ENCODE peak calls at places on chromosomes 4 and X, in four cellular contexts. R, E, O and A are unnamed samples.

GRCh38 chrX:9520211-9520590 is 55.3 kb downstream of the TBL1X start:
- DNase-seq in E (no peak), R (no peak), O (no peak), A (no peak)

GRCh38 chr4:47533689-47534347 is 48.7 kb downstream of the ATP10D start:
- DNase-seq in O (no peak), E (no peak), R (no peak), A (no peak)

GRCh38 chr4:47526281-47526680 is 41.2 kb downstream of the ATP10D start:
- DNase-seq in O (no peak), R (no peak), E (no peak), A (no peak)

GRCh38 chrX:132776486-132777210 is 181.8 kb downstream of the HS6ST2 start:
- DNase-seq in R (no peak), O (no peak), E (no peak), A (no peak)

GRCh38 chrX:103360092-103360491 is 3.8 kb downstream of the TCEAL9 start:
- DNase-seq in E (no peak), O (no peak), R (no peak), A (no peak)

GRCh38 chr4:160848901-160849735 is 1314.7 kb downstream of the FSTL5 start:
- DNase-seq in E (no peak), R (no peak), O (no peak), A (no peak)

GRCh38 chrX:96685205-96686099 is 810 bp downstream of the DIAPH2 start:
- DNase-seq in R (no peak), O (peak; percentile 63), E (no peak), A (peak; percentile 4)

GRCh38 chrX:40140706-40141499 is 43.1 kb upstream of the BCOR start:
- DNase-seq in O (peak; percentile 72), R (no peak), E (no peak), A (no peak)

GRCh38 chr4:159048166-159048886 is 54.6 kb upstream of the RAPGEF2 start:
- DNase-seq in E (peak; percentile 39), O (peak; percentile 67), R (no peak), A (no peak)

GRCh38 chrX:69556094-69557011 is 52.2 kb downstream of the NALF2 start:
- DNase-seq in O (no peak), R (no peak), E (peak; percentile 11), A (no peak)

GRCh38 chr4:169410839-169411770 is 140.3 kb upstream of the SH3RF1 start:
- DNase-seq in O (no peak), E (no peak), R (peak; percentile 93), A (peak; percentile 60)

GRCh38 chr4:20249333-20249732 is 2.4 kb upstream of the SLIT2 start:
- DNase-seq in E (no peak), R (no peak), O (no peak), A (no peak)

GRCh38 chr4:94419956-94420355 is 31.8 kb upstream of the PDLIM5 start:
- DNase-seq in E (no peak), R (no peak), O (no peak), A (no peak)

GRCh38 chr4:83917572-83917971 is 381.7 kb downstream of the GPAT3 start:
- DNase-seq in E (peak; percentile 8), R (no peak), O (no peak), A (no peak)

GRCh38 chrX:110146521-110146920 is 143.6 kb downstream of the TMEM164 start:
- DNase-seq in E (peak; percentile 63), O (no peak), R (no peak), A (peak; percentile 46)

GRCh38 chr4:137310593-137311490 is 221.5 kb downstream of the PCDH18 start:
- DNase-seq in O (no peak), E (no peak), R (no peak), A (no peak)

GRCh38 chr4:158821228-158822009 is 52.6 kb downstream of the FNIP2 start:
- DNase-seq in O (no peak), E (no peak), R (no peak), A (no peak)

GRCh38 chrX:129786210-129786651 is 6.5 kb downstream of the SASH3 start:
- DNase-seq in E (peak; percentile 50), R (peak; percentile 77), O (no peak), A (no peak)

GRCh38 chr4:6701371-6701770 is 7.7 kb downstream of the S100P start:
- DNase-seq in O (no peak), R (no peak), E (peak; percentile 51), A (no peak)

GRCh38 chr4:109547394-109547793 is 12.7 kb upstream of the MCUB start:
- DNase-seq in R (no peak), E (no peak), O (no peak), A (no peak)

GRCh38 chrX:78321809-78322208 is 5.6 kb downstream of the CYSLTR1 start:
- DNase-seq in O (no peak), E (no peak), R (no peak), A (peak; percentile 48)
- H3K27me3 ChIP-seq in O (no peaks in the 10 kb centered on the region), E (no peaks in the 10 kb centered on the region), R (no peaks in the 10 kb centered on the region), A (no peaks in the 10 kb centered on the region)

GRCh38 chrX:125193921-125194320 is 125.8 kb upstream of the TEX13C start:
- DNase-seq in R (no peak), E (no peak), O (no peak), A (no peak)

GRCh38 chrX:125203737-125204578 is 115.7 kb upstream of the TEX13C start:
- DNase-seq in O (peak; percentile 64), R (no peak), E (peak; percentile 5), A (no peak)

GRCh38 chrX:125203379-125203736 is 116.3 kb upstream of the TEX13C start:
- DNase-seq in R (no peak), E (no peak), O (peak; percentile 57), A (no peak)

GRCh38 chrX:125202486-125203378 is 116.9 kb upstream of the TEX13C start:
- DNase-seq in E (no peak), R (no peak), O (peak; percentile 51), A (no peak)

GRCh38 chrX:125198546-125198945 is 121.1 kb upstream of the TEX13C start:
- DNase-seq in R (no peak), O (no peak), E (no peak), A (no peak)
- H3K27me3 ChIP-seq in R (no peaks in the 10 kb centered on the region), O (no peaks in the 10 kb centered on the region), E (peaks cover 9% of the 10 kb centered on the region), A (peaks cover 8% of the 10 kb centered on the region)

GRCh38 chr4:4849524-4850193 is 9.8 kb upstream of the MSX1 start:
- DNase-seq in E (no peak), O (peak; percentile 31), R (no peak), A (no peak)

GRCh38 chr4:4852591-4853362 is 6.7 kb upstream of the MSX1 start:
- DNase-seq in R (no peak), O (no peak), E (peak; percentile 44), A (no peak)

GRCh38 chr4:4851906-4852305 is 7.6 kb upstream of the MSX1 start:
- DNase-seq in R (no peak), E (no peak), O (no peak), A (no peak)

GRCh38 chr4:4849106-4849505 is 10.4 kb upstream of the MSX1 start:
- DNase-seq in O (no peak), R (no peak), E (no peak), A (no peak)

GRCh38 chr4:4851081-4851480 is 8.4 kb upstream of the MSX1 start:
- DNase-seq in R (no peak), E (no peak), O (no peak), A (no peak)
- H3K27me3 ChIP-seq in R (peaks cover 4% of the 10 kb centered on the region), E (peaks cover 59% of the 10 kb centered on the region), O (peaks cover 84% of the 10 kb centered on the region), A (peaks cover 7% of the 10 kb centered on the region)

GRCh38 chr4:98516042-98516440 is 142.4 kb downstream of the TSPAN5 start:
- DNase-seq in R (no peak), O (no peak), E (peak; percentile 26), A (no peak)
- H3K27me3 ChIP-seq in R (no peaks in the 10 kb centered on the region), O (no peaks in the 10 kb centered on the region), E (no peaks in the 10 kb centered on the region), A (no peaks in the 10 kb centered on the region)

DNA sequence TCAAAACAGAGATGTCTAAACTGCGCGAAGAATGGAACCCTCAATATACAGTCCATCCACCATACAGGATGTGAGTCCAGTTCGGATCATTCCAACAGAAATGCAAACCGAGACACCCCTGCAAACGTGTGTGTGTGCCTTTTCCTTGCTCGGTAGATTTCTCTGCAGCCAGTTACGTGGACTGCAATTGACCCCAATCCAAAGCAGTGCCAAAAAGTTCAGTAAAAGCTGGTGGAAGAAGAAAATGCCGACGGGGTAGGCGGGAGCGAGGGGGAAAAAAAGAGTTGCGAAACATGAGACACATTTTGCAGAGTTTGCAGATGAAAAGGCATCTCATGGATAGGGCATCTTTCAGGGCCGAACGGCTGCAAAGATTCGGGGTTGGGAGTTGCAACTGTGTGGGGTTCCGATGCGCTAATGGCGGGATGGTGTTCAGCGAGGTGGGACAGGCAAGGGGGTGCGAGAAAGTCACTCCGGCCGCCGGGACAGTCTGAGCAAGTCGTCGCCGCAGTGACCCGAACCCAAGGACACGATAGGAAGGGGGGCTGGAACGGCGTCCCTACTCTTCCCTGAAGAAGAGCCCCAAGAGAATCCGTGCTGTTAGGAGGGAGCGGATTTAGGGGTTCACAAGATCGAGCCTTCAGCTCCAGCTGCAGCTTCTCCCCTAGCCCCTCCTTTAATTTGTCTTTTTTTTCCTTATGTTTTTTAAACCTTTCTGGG is 3.8 kb downstream of the PHOX2B start:
- DNase-seq in R (no peak), O (no peak), E (no peak), A (no peak)
- H3K27me3 ChIP-seq in R (peaks cover 4% of the 10 kb centered on the region), O (peaks cover 89% of the 10 kb centered on the region), E (peaks cover 49% of the 10 kb centered on the region), A (peaks cover 28% of the 10 kb centered on the region)

GRCh38 chr4:67684839-67685531 is 16.0 kb downstream of the UBA6 start:
- DNase-seq in E (no peak), O (no peak), R (no peak), A (no peak)
- H3K27me3 ChIP-seq in E (no peaks in the 10 kb centered on the region), O (no peaks in the 10 kb centered on the region), R (no peaks in the 10 kb centered on the region), A (no peaks in the 10 kb centered on the region)